ENCODE peak calls at places on chromosomes 6 and 20, in eight cellular contexts. One of them, this sample, is unnamed.

GRCh38 chr6:138465007-138465645 is 34.2 kb downstream of the NHSL1 start:
- DNase-seq in endothelial cell of umbilical vein: peak
- DNase-seq in SK-N-SH: no peak
- DNase-seq in GM12878: no peak
- DNase-seq in HCT116: peak
- DNase-seq in HepG2: peak
- DNase-seq in K562: no peak
- DNase-seq in H1: no peak
- DNase-seq in this sample: no peak

GRCh38 chr6:16286151-16286522 is 47.8 kb downstream of the GMPR start:
- DNase-seq in K562: peak
- DNase-seq in HepG2: peak
- DNase-seq in SK-N-SH: peak
- DNase-seq in HCT116: peak
- DNase-seq in H1: peak
- DNase-seq in GM12878: no peak
- DNase-seq in endothelial cell of umbilical vein: peak
- DNase-seq in this sample: no peak

GRCh38 chr20:23605867-23606651 is at the start of gene CST9:
- DNase-seq in H1: no peak
- DNase-seq in GM12878: no peak
- DNase-seq in K562: no peak
- DNase-seq in endothelial cell of umbilical vein: no peak
- DNase-seq in HCT116: no peak
- DNase-seq in SK-N-SH: no peak
- DNase-seq in HepG2: no peak
- DNase-seq in this sample: no peak

GRCh38 chr20:931401-931800 is 15.3 kb upstream of the ANGPT4 start:
- DNase-seq in endothelial cell of umbilical vein: no peak
- DNase-seq in K562: no peak
- DNase-seq in GM12878: no peak
- DNase-seq in SK-N-SH: no peak
- DNase-seq in HepG2: no peak
- DNase-seq in H1: no peak
- DNase-seq in HCT116: peak
- DNase-seq in this sample: no peak

GRCh38 chr6:168711049-168711640 is 270.2 kb downstream of the SMOC2 start:
- DNase-seq in K562: peak
- DNase-seq in HepG2: no peak
- DNase-seq in GM12878: no peak
- DNase-seq in HCT116: no peak
- DNase-seq in endothelial cell of umbilical vein: no peak
- DNase-seq in H1: no peak
- DNase-seq in SK-N-SH: peak
- DNase-seq in this sample: no peak

GRCh38 chr6:31559958-31560696 is 12.0 kb upstream of the LTA start:
- DNase-seq in SK-N-SH: no peak
- DNase-seq in K562: peak
- DNase-seq in H1: no peak
- DNase-seq in HepG2: no peak
- DNase-seq in HCT116: no peak
- DNase-seq in endothelial cell of umbilical vein: peak
- DNase-seq in GM12878: peak
- DNase-seq in this sample: no peak

GRCh38 chr20:24989162-24989561 is 3.4 kb downstream of the APMAP start:
- DNase-seq in K562: no peak
- DNase-seq in HepG2: no peak
- DNase-seq in SK-N-SH: no peak
- DNase-seq in endothelial cell of umbilical vein: no peak
- DNase-seq in H1: no peak
- DNase-seq in HCT116: no peak
- DNase-seq in GM12878: no peak
- DNase-seq in this sample: no peak

GRCh38 chr6:815348-815738 is 122.4 kb upstream of the EXOC2 start:
- DNase-seq in HepG2: peak
- DNase-seq in K562: peak
- DNase-seq in GM12878: no peak
- DNase-seq in HCT116: no peak
- DNase-seq in endothelial cell of umbilical vein: no peak
- DNase-seq in H1: no peak
- DNase-seq in SK-N-SH: peak
- DNase-seq in this sample: no peak

GRCh38 chr6:37168809-37169457 is 1.0 kb upstream of the PIM1 start:
- DNase-seq in HepG2: no peak
- DNase-seq in SK-N-SH: peak
- DNase-seq in K562: peak
- DNase-seq in endothelial cell of umbilical vein: no peak
- DNase-seq in H1: no peak
- DNase-seq in HCT116: no peak
- DNase-seq in GM12878: no peak
- DNase-seq in this sample: no peak

GRCh38 chr20:622161-622560 is 12.1 kb upstream of the TCF15 start:
- DNase-seq in H1: no peak
- DNase-seq in HepG2: no peak
- DNase-seq in GM12878: no peak
- DNase-seq in HCT116: no peak
- DNase-seq in SK-N-SH: no peak
- DNase-seq in K562: no peak
- DNase-seq in endothelial cell of umbilical vein: no peak
- DNase-seq in this sample: no peak

GRCh38 chr6:106146852-106147351 is 60.8 kb downstream of the PRDM1 start:
- DNase-seq in endothelial cell of umbilical vein: no peak
- DNase-seq in SK-N-SH: no peak
- DNase-seq in HCT116: no peak
- DNase-seq in H1: no peak
- DNase-seq in GM12878: no peak
- DNase-seq in K562: peak
- DNase-seq in HepG2: no peak
- DNase-seq in this sample: no peak

GRCh38 chr6:100344761-100345160 is 120.0 kb downstream of the SIM1 start:
- DNase-seq in endothelial cell of umbilical vein: no peak
- DNase-seq in K562: no peak
- DNase-seq in HepG2: no peak
- DNase-seq in HCT116: no peak
- DNase-seq in SK-N-SH: no peak
- DNase-seq in H1: no peak
- DNase-seq in GM12878: no peak
- DNase-seq in this sample: no peak

GRCh38 chr6:74798302-74798701 is 407.6 kb downstream of the COL12A1 start:
- DNase-seq in K562: no peak
- DNase-seq in SK-N-SH: no peak
- DNase-seq in endothelial cell of umbilical vein: no peak
- DNase-seq in HCT116: no peak
- DNase-seq in H1: no peak
- DNase-seq in HepG2: no peak
- DNase-seq in GM12878: no peak
- DNase-seq in this sample: no peak

GRCh38 chr6:163001341-163001740 is 273.6 kb downstream of the PACRG start:
- DNase-seq in SK-N-SH: no peak
- DNase-seq in GM12878: peak
- DNase-seq in K562: no peak
- DNase-seq in HepG2: no peak
- DNase-seq in H1: no peak
- DNase-seq in endothelial cell of umbilical vein: no peak
- DNase-seq in HCT116: no peak
- DNase-seq in this sample: no peak

GRCh38 chr6:108655840-108656650 is 95.3 kb downstream of the FOXO3 start:
- DNase-seq in HCT116: no peak
- DNase-seq in K562: no peak
- DNase-seq in HepG2: peak
- DNase-seq in H1: no peak
- DNase-seq in endothelial cell of umbilical vein: no peak
- DNase-seq in SK-N-SH: peak
- DNase-seq in GM12878: no peak
- DNase-seq in this sample: peak

GRCh38 chr6:43628392-43629103 is 516 bp downstream of the GTPBP2 start:
- DNase-seq in HepG2: peak
- DNase-seq in K562: peak
- DNase-seq in SK-N-SH: peak
- DNase-seq in HCT116: peak
- DNase-seq in endothelial cell of umbilical vein: peak
- DNase-seq in H1: peak
- DNase-seq in GM12878: no peak
- DNase-seq in this sample: no peak

GRCh38 chr20:19692100-19692499 is 66.0 kb upstream of the RIN2 start:
- DNase-seq in GM12878: no peak
- DNase-seq in SK-N-SH: no peak
- DNase-seq in H1: no peak
- DNase-seq in K562: no peak
- DNase-seq in HepG2: no peak
- DNase-seq in endothelial cell of umbilical vein: no peak
- DNase-seq in HCT116: no peak
- DNase-seq in this sample: no peak

GRCh38 chr6:154434662-154435061 is 75.8 kb downstream of the CNKSR3 start:
- DNase-seq in SK-N-SH: no peak
- DNase-seq in HCT116: no peak
- DNase-seq in HepG2: no peak
- DNase-seq in K562: no peak
- DNase-seq in GM12878: no peak
- DNase-seq in endothelial cell of umbilical vein: no peak
- DNase-seq in H1: no peak
- DNase-seq in this sample: no peak

GRCh38 chr6:15663057-15663638 is 320 bp upstream of the DTNBP1 start:
- DNase-seq in K562: peak
- DNase-seq in GM12878: peak
- DNase-seq in endothelial cell of umbilical vein: peak
- DNase-seq in HCT116: peak
- DNase-seq in HepG2: no peak
- DNase-seq in H1: no peak
- DNase-seq in SK-N-SH: peak
- DNase-seq in this sample: no peak

GRCh38 chr20:23959054-23959453 is 29.5 kb downstream of the GGTLC1 start:
- DNase-seq in K562: no peak
- DNase-seq in SK-N-SH: no peak
- DNase-seq in HepG2: no peak
- DNase-seq in H1: no peak
- DNase-seq in HCT116: no peak
- DNase-seq in GM12878: no peak
- DNase-seq in endothelial cell of umbilical vein: no peak
- DNase-seq in this sample: no peak

GRCh38 chr6:111559193-111560097 is 46.2 kb downstream of the TRAF3IP2 start:
- DNase-seq in GM12878: no peak
- DNase-seq in SK-N-SH: no peak
- DNase-seq in K562: no peak
- DNase-seq in HepG2: peak
- DNase-seq in endothelial cell of umbilical vein: no peak
- DNase-seq in H1: peak
- DNase-seq in HCT116: no peak
- DNase-seq in this sample: no peak
- H3K9ac ChIP-seq in GM12878: no peak
- H3K9ac ChIP-seq in SK-N-SH: no peak
- H3K9ac ChIP-seq in K562: peak
- H3K9ac ChIP-seq in HepG2: no peak
- H3K9ac ChIP-seq in endothelial cell of umbilical vein: no peak
- H3K9ac ChIP-seq in H1: no peak
- H3K9ac ChIP-seq in HCT116: no peak
- H3K9ac ChIP-seq in this sample: no peak

GRCh38 chr6:130700397-130700796 is 126.8 kb upstream of the SMLR1 start:
- DNase-seq in K562: no peak
- DNase-seq in endothelial cell of umbilical vein: no peak
- DNase-seq in HCT116: no peak
- DNase-seq in HepG2: no peak
- DNase-seq in GM12878: no peak
- DNase-seq in H1: no peak
- DNase-seq in SK-N-SH: no peak
- DNase-seq in this sample: no peak
- TF ChIP-seq POLR2AphosphoS5 in K562: no peak
- TF ChIP-seq POLR2AphosphoS5 in endothelial cell of umbilical vein: no peak
- TF ChIP-seq POLR2AphosphoS5 in HCT116: no peak
- TF ChIP-seq POLR2AphosphoS5 in HepG2: no peak
- TF ChIP-seq POLR2AphosphoS5 in GM12878: no peak
- TF ChIP-seq POLR2AphosphoS5 in H1: no peak
- TF ChIP-seq POLR2AphosphoS5 in SK-N-SH: no peak
- TF ChIP-seq POLR2AphosphoS5 in this sample: no peak

GRCh38 chr6:14474816-14475215 is 357.2 kb downstream of the CD83 start:
- DNase-seq in HepG2: no peak
- DNase-seq in endothelial cell of umbilical vein: no peak
- DNase-seq in H1: no peak
- DNase-seq in GM12878: no peak
- DNase-seq in SK-N-SH: no peak
- DNase-seq in K562: peak
- DNase-seq in HCT116: no peak
- DNase-seq in this sample: no peak
- H3K9ac ChIP-seq in HepG2: no peak
- H3K9ac ChIP-seq in endothelial cell of umbilical vein: no peak
- H3K9ac ChIP-seq in H1: no peak
- H3K9ac ChIP-seq in GM12878: no peak
- H3K9ac ChIP-seq in SK-N-SH: no peak
- H3K9ac ChIP-seq in K562: peak
- H3K9ac ChIP-seq in HCT116: no peak
- H3K9ac ChIP-seq in this sample: no peak

GRCh38 chr20:36833275-36834020 is 42.5 kb upstream of the TLDC2 start:
- DNase-seq in HepG2: no peak
- DNase-seq in endothelial cell of umbilical vein: peak
- DNase-seq in HCT116: no peak
- DNase-seq in H1: no peak
- DNase-seq in GM12878: no peak
- DNase-seq in K562: no peak
- DNase-seq in SK-N-SH: no peak
- DNase-seq in this sample: no peak

GRCh38 chr20:36839150-36839549 is 36.8 kb upstream of the TLDC2 start:
- DNase-seq in GM12878: no peak
- DNase-seq in HepG2: no peak
- DNase-seq in endothelial cell of umbilical vein: no peak
- DNase-seq in K562: no peak
- DNase-seq in H1: no peak
- DNase-seq in SK-N-SH: no peak
- DNase-seq in HCT116: no peak
- DNase-seq in this sample: no peak

GRCh38 chr20:36835453-36836198 is 40.3 kb upstream of the TLDC2 start:
- DNase-seq in HCT116: peak
- DNase-seq in GM12878: peak
- DNase-seq in K562: peak
- DNase-seq in HepG2: no peak
- DNase-seq in H1: peak
- DNase-seq in SK-N-SH: peak
- DNase-seq in endothelial cell of umbilical vein: peak
- DNase-seq in this sample: peak

GRCh38 chr20:36835025-36835424 is 40.9 kb upstream of the TLDC2 start:
- DNase-seq in GM12878: no peak
- DNase-seq in SK-N-SH: no peak
- DNase-seq in HCT116: no peak
- DNase-seq in K562: no peak
- DNase-seq in endothelial cell of umbilical vein: no peak
- DNase-seq in H1: no peak
- DNase-seq in HepG2: no peak
- DNase-seq in this sample: no peak

GRCh38 chr20:36836591-36837329 is 39.2 kb upstream of the TLDC2 start:
- DNase-seq in H1: peak
- DNase-seq in K562: peak
- DNase-seq in HCT116: peak
- DNase-seq in endothelial cell of umbilical vein: peak
- DNase-seq in HepG2: peak
- DNase-seq in SK-N-SH: peak
- DNase-seq in GM12878: no peak
- DNase-seq in this sample: no peak
- TF ChIP-seq POLR2AphosphoS5 in H1: no peak
- TF ChIP-seq POLR2AphosphoS5 in K562: no peak
- TF ChIP-seq POLR2AphosphoS5 in HCT116: no peak
- TF ChIP-seq POLR2AphosphoS5 in endothelial cell of umbilical vein: no peak
- TF ChIP-seq POLR2AphosphoS5 in HepG2: no peak
- TF ChIP-seq POLR2AphosphoS5 in SK-N-SH: no peak
- TF ChIP-seq POLR2AphosphoS5 in GM12878: peak
- TF ChIP-seq POLR2AphosphoS5 in this sample: no peak

This sample was measured in SK-N-MC.